ENCODE peak calls at places on chromosome 22, in four cellular contexts. One of them, this sample, is unnamed.

GRCh38 chr22:32801436-32802290 is at the start of gene TIMP3:
- DNase-seq in transverse colon: peak
- DNase-seq in breast epithelium: peak
- DNase-seq in psoas muscle: peak
- DNase-seq in this sample: peak

GRCh38 chr22:25564979-25565677 is 653 bp downstream of the GRK3 start:
- DNase-seq in transverse colon: peak
- DNase-seq in breast epithelium: peak
- DNase-seq in psoas muscle: peak
- DNase-seq in this sample: no peak

GRCh38 chr22:29370556-29370955 is 17.8 kb downstream of the AP1B1 start:
- DNase-seq in transverse colon: no peak
- DNase-seq in breast epithelium: no peak
- DNase-seq in psoas muscle: no peak
- DNase-seq in this sample: no peak

GRCh38 chr22:22086501-22087158 is 104.0 kb upstream of the TOP3B start:
- DNase-seq in transverse colon: no peak
- DNase-seq in breast epithelium: no peak
- DNase-seq in psoas muscle: no peak
- DNase-seq in this sample: peak

GRCh38 chr22:50207383-50208031 is 6.7 kb downstream of the SELENOO start:
- DNase-seq in transverse colon: peak
- DNase-seq in breast epithelium: no peak
- DNase-seq in psoas muscle: no peak
- DNase-seq in this sample: no peak

GRCh38 chr22:19448076-19448607 is 631 bp upstream of the C22orf39 start:
- DNase-seq in transverse colon: peak
- DNase-seq in breast epithelium: no peak
- DNase-seq in psoas muscle: no peak
- DNase-seq in this sample: no peak

GRCh38 chr22:49751968-49752597 is 75.6 kb downstream of the BRD1 start:
- DNase-seq in transverse colon: no peak
- DNase-seq in breast epithelium: no peak
- DNase-seq in psoas muscle: no peak
- DNase-seq in this sample: no peak

GRCh38 chr22:38033522-38034277 is 23.5 kb upstream of the PICK1 start:
- DNase-seq in transverse colon: no peak
- DNase-seq in breast epithelium: no peak
- DNase-seq in psoas muscle: no peak
- DNase-seq in this sample: peak

GRCh38 chr22:37229805-37230672 is 14.0 kb downstream of the RAC2 start:
- DNase-seq in transverse colon: peak
- DNase-seq in breast epithelium: no peak
- DNase-seq in psoas muscle: no peak
- DNase-seq in this sample: no peak

GRCh38 chr22:21832291-21833290 is 34.9 kb downstream of the MAPK1 start:
- DNase-seq in transverse colon: no peak
- DNase-seq in breast epithelium: no peak
- DNase-seq in psoas muscle: peak
- DNase-seq in this sample: no peak

GRCh38 chr22:48783821-48784266 is 1043.8 kb downstream of the BRD1 start:
- DNase-seq in transverse colon: no peak
- DNase-seq in breast epithelium: no peak
- DNase-seq in psoas muscle: no peak
- DNase-seq in this sample: peak

GRCh38 chr22:25827415-25827814 is 85.4 kb downstream of the MYO18B start:
- DNase-seq in transverse colon: no peak
- DNase-seq in breast epithelium: no peak
- DNase-seq in psoas muscle: no peak
- DNase-seq in this sample: no peak

GRCh38 chr22:41526802-41527799 is 17.2 kb downstream of the POLR3H start:
- DNase-seq in transverse colon: peak
- DNase-seq in breast epithelium: no peak
- DNase-seq in psoas muscle: peak
- DNase-seq in this sample: no peak

GRCh38 chr22:18955696-18956095 is 19.6 kb upstream of the PRODH start:
- DNase-seq in transverse colon: no peak
- DNase-seq in breast epithelium: no peak
- DNase-seq in psoas muscle: no peak
- DNase-seq in this sample: no peak

GRCh38 chr22:37340331-37341262 is 58.3 kb downstream of the CYTH4 start:
- DNase-seq in transverse colon: no peak
- DNase-seq in breast epithelium: no peak
- DNase-seq in psoas muscle: no peak
- DNase-seq in this sample: no peak

GRCh38 chr22:29269230-29269604 is 1.1 kb downstream of the EWSR1 start:
- DNase-seq in transverse colon: no peak
- DNase-seq in breast epithelium: no peak
- DNase-seq in psoas muscle: no peak
- DNase-seq in this sample: peak

GRCh38 chr22:17972385-17973181 is 51.8 kb downstream of the MICAL3 start:
- DNase-seq in transverse colon: no peak
- DNase-seq in breast epithelium: peak
- DNase-seq in psoas muscle: peak
- DNase-seq in this sample: no peak

GRCh38 chr22:40855960-40856512 is 403 bp downstream of the ST13 start:
- DNase-seq in transverse colon: no peak
- DNase-seq in breast epithelium: peak
- DNase-seq in psoas muscle: no peak
- DNase-seq in this sample: no peak

GRCh38 chr22:37115032-37115431 is 5.5 kb upstream of the TMPRSS6 start:
- DNase-seq in transverse colon: no peak
- DNase-seq in breast epithelium: no peak
- DNase-seq in psoas muscle: no peak
- DNase-seq in this sample: no peak

GRCh38 chr22:35967046-35967397 is 61.6 kb downstream of the RBFOX2 start:
- DNase-seq in transverse colon: no peak
- DNase-seq in breast epithelium: no peak
- DNase-seq in psoas muscle: no peak
- DNase-seq in this sample: no peak

GRCh38 chr22:35972559-35972958 is 56.1 kb downstream of the RBFOX2 start:
- DNase-seq in transverse colon: no peak
- DNase-seq in breast epithelium: no peak
- DNase-seq in psoas muscle: no peak
- DNase-seq in this sample: no peak

GRCh38 chr22:35973388-35973787 is 55.2 kb downstream of the RBFOX2 start:
- DNase-seq in transverse colon: no peak
- DNase-seq in breast epithelium: no peak
- DNase-seq in psoas muscle: no peak
- DNase-seq in this sample: no peak

GRCh38 chr22:35971418-35972119 is 57.1 kb downstream of the RBFOX2 start:
- DNase-seq in transverse colon: no peak
- DNase-seq in breast epithelium: peak
- DNase-seq in psoas muscle: no peak
- DNase-seq in this sample: no peak

DNA sequence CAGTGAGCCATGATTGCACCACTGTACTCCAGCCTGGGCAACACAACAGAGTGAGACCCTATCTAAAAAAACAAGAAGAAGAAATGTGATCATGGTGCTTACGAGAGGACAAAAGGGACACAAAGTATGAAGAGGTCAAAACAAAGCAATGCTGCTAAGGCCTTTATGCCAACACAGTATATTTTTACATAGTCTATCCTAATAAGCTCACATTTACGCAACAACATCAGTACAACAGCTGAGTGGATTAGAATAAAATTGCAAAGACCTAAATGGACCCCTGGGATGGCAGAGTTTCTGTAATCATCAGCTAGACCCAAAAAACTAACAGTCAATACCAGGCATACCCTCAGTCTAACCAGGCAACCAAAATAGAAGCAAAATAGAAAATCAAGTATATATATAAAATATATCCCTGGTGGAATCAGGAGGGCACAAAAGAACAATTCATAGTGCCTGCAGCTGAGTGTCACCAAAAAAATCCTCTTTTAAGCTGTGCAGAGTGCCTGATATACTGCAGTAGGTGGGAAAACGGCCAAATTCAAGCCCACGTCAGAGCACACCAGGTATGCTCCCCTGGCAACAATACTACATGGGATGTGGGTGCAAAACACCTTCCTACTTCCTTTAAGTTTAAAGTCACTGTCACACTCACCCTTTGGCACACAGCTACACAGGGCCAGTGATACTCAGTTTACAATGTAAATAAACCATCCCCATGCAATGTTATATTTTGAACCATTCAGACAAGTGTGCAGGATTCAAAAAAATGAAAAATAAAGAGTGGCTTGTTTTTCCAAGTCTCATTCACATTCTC is 57.8 kb downstream of the RBFOX2 start:
- DNase-seq in transverse colon: no peak
- DNase-seq in breast epithelium: no peak
- DNase-seq in psoas muscle: no peak
- DNase-seq in this sample: no peak
- H3K4me3 ChIP-seq in transverse colon: no peak
- H3K4me3 ChIP-seq in breast epithelium: no peak
- H3K4me3 ChIP-seq in psoas muscle: no peak
- H3K4me3 ChIP-seq in this sample: no peak

GRCh38 chr22:23152238-23153114 is 7.2 kb downstream of the RAB36 start:
- DNase-seq in transverse colon: no peak
- DNase-seq in breast epithelium: no peak
- DNase-seq in psoas muscle: no peak
- DNase-seq in this sample: no peak

GRCh38 chr22:23153994-23154393 is 8.7 kb downstream of the RAB36 start:
- DNase-seq in transverse colon: no peak
- DNase-seq in breast epithelium: no peak
- DNase-seq in psoas muscle: no peak
- DNase-seq in this sample: no peak

GRCh38 chr22:23149743-23150238 is 4.5 kb downstream of the RAB36 start:
- DNase-seq in transverse colon: no peak
- DNase-seq in breast epithelium: no peak
- DNase-seq in psoas muscle: no peak
- DNase-seq in this sample: no peak

GRCh38 chr22:23150762-23151161 is 5.5 kb downstream of the RAB36 start:
- DNase-seq in transverse colon: no peak
- DNase-seq in breast epithelium: no peak
- DNase-seq in psoas muscle: no peak
- DNase-seq in this sample: no peak

GRCh38 chr22:23151827-23152226 is 6.5 kb downstream of the RAB36 start:
- DNase-seq in transverse colon: no peak
- DNase-seq in breast epithelium: no peak
- DNase-seq in psoas muscle: no peak
- DNase-seq in this sample: no peak
- H3K27ac ChIP-seq in transverse colon: no peak
- H3K27ac ChIP-seq in breast epithelium: no peak
- H3K27ac ChIP-seq in psoas muscle: no peak
- H3K27ac ChIP-seq in this sample: no peak

GRCh38 chr22:45644714-45645113 is 26.9 kb upstream of the ATXN10 start:
- DNase-seq in transverse colon: no peak
- DNase-seq in breast epithelium: no peak
- DNase-seq in psoas muscle: no peak
- DNase-seq in this sample: no peak

GRCh38 chr22:45645150-45645525 is 26.5 kb upstream of the ATXN10 start:
- DNase-seq in transverse colon: no peak
- DNase-seq in breast epithelium: no peak
- DNase-seq in psoas muscle: no peak
- DNase-seq in this sample: peak

GRCh38 chr22:45648320-45649070 is 23.1 kb upstream of the ATXN10 start:
- DNase-seq in transverse colon: no peak
- DNase-seq in breast epithelium: no peak
- DNase-seq in psoas muscle: no peak
- DNase-seq in this sample: no peak

GRCh38 chr22:45647532-45648225 is 24.0 kb upstream of the ATXN10 start:
- DNase-seq in transverse colon: no peak
- DNase-seq in breast epithelium: no peak
- DNase-seq in psoas muscle: no peak
- DNase-seq in this sample: no peak

DNA sequence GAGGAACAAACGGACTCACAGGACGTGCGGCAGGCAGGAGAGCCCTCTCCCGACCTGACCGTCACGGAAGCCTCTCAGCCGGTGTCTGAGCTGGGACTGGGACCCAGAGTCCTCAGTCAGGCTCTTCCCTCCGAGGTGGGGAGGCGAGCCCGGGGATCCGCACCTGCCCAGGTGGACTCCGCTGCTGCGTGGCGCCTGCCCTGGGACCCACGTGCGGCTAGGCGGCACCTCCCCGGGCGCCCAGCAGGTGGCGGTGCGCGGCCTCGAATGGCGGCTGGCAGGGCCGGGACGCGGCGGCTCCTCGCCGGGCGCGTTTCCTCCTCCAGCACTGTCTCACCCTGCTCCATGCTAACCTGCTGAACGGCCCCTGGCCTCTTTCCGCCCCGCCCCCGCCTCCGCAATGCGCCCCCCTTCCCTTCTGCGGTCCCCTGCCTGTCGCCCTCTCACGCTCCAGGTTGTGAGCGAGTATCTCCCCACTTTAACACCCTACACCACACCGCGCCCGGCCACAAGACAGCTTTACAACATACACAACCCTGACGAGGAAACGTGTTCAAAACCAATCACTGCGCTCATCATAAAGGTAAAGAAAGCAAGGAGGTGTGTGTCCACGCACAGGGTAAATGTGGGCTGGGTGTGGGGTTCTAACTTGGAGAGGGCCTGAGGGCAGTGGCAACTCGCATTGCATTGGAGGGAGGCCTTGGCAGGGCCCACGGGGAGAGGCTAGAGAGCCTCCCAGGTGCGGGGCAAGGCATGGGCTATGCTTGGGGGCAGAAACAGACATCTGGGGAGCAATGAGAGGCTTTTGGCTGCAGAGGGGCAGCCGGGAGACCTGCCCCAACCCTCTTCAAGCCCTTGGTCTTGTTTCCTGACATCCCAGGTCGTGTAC is 25.9 kb upstream of the ATXN10 start:
- DNase-seq in transverse colon: peak
- DNase-seq in breast epithelium: peak
- DNase-seq in psoas muscle: peak
- DNase-seq in this sample: peak
- H3K4me3 ChIP-seq in transverse colon: peak
- H3K4me3 ChIP-seq in breast epithelium: peak
- H3K4me3 ChIP-seq in psoas muscle: no peak
- H3K4me3 ChIP-seq in this sample: no peak

GRCh38 chr22:46934746-46935491 is 172.5 kb downstream of the TBC1D22A start:
- DNase-seq in transverse colon: peak
- DNase-seq in breast epithelium: no peak
- DNase-seq in psoas muscle: peak
- DNase-seq in this sample: peak

GRCh38 chr22:46936378-46936916 is 174.0 kb downstream of the TBC1D22A start:
- DNase-seq in transverse colon: no peak
- DNase-seq in breast epithelium: no peak
- DNase-seq in psoas muscle: peak
- DNase-seq in this sample: no peak

GRCh38 chr22:46935506-46936377 is 173.3 kb downstream of the TBC1D22A start:
- DNase-seq in transverse colon: peak
- DNase-seq in breast epithelium: no peak
- DNase-seq in psoas muscle: no peak
- DNase-seq in this sample: peak

GRCh38 chr22:46937939-46938338 is 175.5 kb downstream of the TBC1D22A start:
- DNase-seq in transverse colon: no peak
- DNase-seq in breast epithelium: no peak
- DNase-seq in psoas muscle: no peak
- DNase-seq in this sample: peak

DNA sequence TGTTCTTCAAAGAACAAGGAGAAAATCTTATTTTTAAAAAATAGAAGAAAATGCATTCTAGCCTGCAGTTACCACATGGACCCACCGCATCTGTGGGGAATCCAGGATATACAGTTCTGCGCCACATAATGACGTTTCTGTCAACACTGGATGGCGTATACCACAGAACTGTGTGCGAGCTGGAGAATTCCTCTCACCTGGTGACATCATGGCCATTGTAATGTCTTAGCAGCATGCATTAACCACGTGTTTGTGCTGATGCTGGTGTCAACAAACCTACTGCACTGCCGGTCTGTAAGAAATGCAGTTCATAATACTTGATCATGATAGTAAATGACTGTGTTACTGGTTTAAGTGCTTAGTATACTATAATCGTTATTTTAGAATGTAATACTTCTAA is 174.7 kb downstream of the TBC1D22A start:
- DNase-seq in transverse colon: no peak
- DNase-seq in breast epithelium: no peak
- DNase-seq in psoas muscle: no peak
- DNase-seq in this sample: peak
- H3K27ac ChIP-seq in transverse colon: no peak
- H3K27ac ChIP-seq in breast epithelium: no peak
- H3K27ac ChIP-seq in psoas muscle: no peak
- H3K27ac ChIP-seq in this sample: no peak